ENCODE peak calls at places on chromosome 15, in four cellular contexts. J is heart left ventricle; U is CD8-positive, alpha-beta T cell; F is C1 segment of cervical spinal cord. W is an unnamed sample.

GRCh38 chr15:95202569-95203349 is 971.4 kb downstream of the MCTP2 start:
- DNase-seq in F (no peak), U (no peak), J (no peak), W (no peak)

GRCh38 chr15:80567721-80568157 is 127.4 kb upstream of the ABHD17C start:
- DNase-seq in J (peak; percentile 49), F (no peak), U (no peak), W (no peak)

GRCh38 chr15:74540135-74540760 is 772 bp upstream of the ARID3B start:
- DNase-seq in U (no peak), J (no peak), F (no peak), W (no peak)

GRCh38 chr15:62928996-62929350 is 113.6 kb upstream of the TPM1 start:
- DNase-seq in F (no peak), U (no peak), J (no peak), W (no peak)

GRCh38 chr15:40367673-40368611 is 9.9 kb downstream of the DISP2 start:
- DNase-seq in U (peak; percentile 74), J (peak; percentile 81), F (no peak), W (peak; percentile 76)

GRCh38 chr15:40493089-40493840 is 22.5 kb downstream of the CHST14 start:
- DNase-seq in U (no peak), F (no peak), J (no peak), W (peak; percentile 29)

GRCh38 chr15:42329161-42329560 is 30.1 kb upstream of the CAPN3 start:
- DNase-seq in F (no peak), U (no peak), J (no peak), W (no peak)

GRCh38 chr15:56244811-56245576 is 1.3 kb upstream of the RFX7 start:
- DNase-seq in J (peak; percentile 7), U (no peak), F (peak; percentile 41), W (peak; percentile 3)

GRCh38 chr15:63052961-63053698 is 10.6 kb downstream of the TPM1 start:
- DNase-seq in J (peak; percentile 75), F (no peak), U (no peak), W (no peak)

GRCh38 chr15:100910119-100910518 is 9.0 kb upstream of the LRRK1 start:
- DNase-seq in U (no peak), F (no peak), J (no peak), W (no peak)

GRCh38 chr15:39925112-39925830 is 5.2 kb upstream of the GPR176 start:
- DNase-seq in U (no peak), F (no peak), J (no peak), W (no peak)

GRCh38 chr15:48889925-48890324 is 12.0 kb downstream of the EID1 start:
- DNase-seq in F (no peak), U (no peak), J (no peak), W (no peak)

GRCh38 chr15:62795700-62796099 is 246.8 kb upstream of the TPM1 start:
- DNase-seq in U (no peak), F (no peak), J (no peak), W (no peak)

GRCh38 chr15:46251873-46252272 is 617.0 kb downstream of the SQOR start:
- DNase-seq in F (no peak), U (no peak), J (no peak), W (no peak)

GRCh38 chr15:57647071-57647790 is 55.5 kb downstream of the MYZAP start:
- DNase-seq in U (no peak), F (no peak), J (no peak), W (no peak)

GRCh38 chr15:60091150-60091549 is 87.0 kb downstream of the FOXB1 start:
- DNase-seq in U (no peak), F (no peak), J (no peak), W (no peak)

GRCh38 chr15:92821491-92822116 is 78.5 kb upstream of the CHD2 start:
- DNase-seq in F (no peak), J (no peak), U (no peak), W (no peak)

GRCh38 chr15:101019351-101019750 is 100.2 kb downstream of the LRRK1 start:
- DNase-seq in F (no peak), U (no peak), J (no peak), W (no peak)

GRCh38 chr15:74275957-74276356 is 39.8 kb downstream of the CCDC33 start:
- DNase-seq in J (no peak), U (no peak), F (no peak), W (no peak)

GRCh38 chr15:70703483-70703882 is 59.9 kb downstream of the UACA start:
- DNase-seq in J (no peak), F (no peak), U (no peak), W (no peak)

GRCh38 chr15:26128611-26129140 is 265.5 kb upstream of the ATP10A start:
- DNase-seq in J (no peak), U (no peak), F (no peak), W (no peak)

GRCh38 chr15:70933411-70933810 is 40.8 kb downstream of the LRRC49 start:
- DNase-seq in U (no peak), F (no peak), J (no peak), W (no peak)

GRCh38 chr15:99070268-99070667 is 34.6 kb upstream of the SYNM start:
- DNase-seq in F (no peak), J (no peak), U (no peak), W (no peak)

GRCh38 chr15:92880796-92881569 is 19.1 kb upstream of the CHD2 start:
- DNase-seq in J (no peak), U (no peak), F (no peak), W (no peak)

GRCh38 chr15:92059036-92059970 is 205.8 kb downstream of the SLCO3A1 start:
- DNase-seq in F (no peak), J (peak; percentile 50), U (no peak), W (no peak)

GRCh38 chr15:91018178-91018577 is 4.2 kb downstream of the VPS33B start:
- DNase-seq in U (no peak), F (no peak), J (no peak), W (no peak)

GRCh38 chr15:84981711-84982300 is at the start of gene PDE8A:
- DNase-seq in U (peak; percentile 12), J (peak; percentile 23), F (no peak), W (peak; percentile 49)